ENCODE peak calls at places on chromosomes 4 and X, in seven cellular contexts. M, P, A, K, O, H and S are unnamed samples.
A peak's percentile ranks its signal among the peaks of the same experiment; 100 is the strongest.

GRCh38 chr4:121728798-121729226 is 32.0 kb upstream of the ANXA5 start:
- DNase-seq in H (peak; percentile 92), M (no peak), A (peak; percentile 86), O (no peak), P (no peak), K (no peak), S (peak; percentile 86)

GRCh38 chrX:12921886-12922599 is 15.6 kb downstream of the TLR8 start:
- DNase-seq in O (no peak), K (no peak), H (no peak), P (no peak), M (no peak), A (no peak), S (no peak)

GRCh38 chr4:112075129-112075753 is 70.0 kb upstream of the FAM241A start:
- DNase-seq in A (peak; percentile 84), K (no peak), P (no peak), M (no peak), O (no peak), H (peak; percentile 58), S (peak; percentile 81)

GRCh38 chr4:123832173-123833026 is 435.8 kb downstream of the SPRY1 start:
- DNase-seq in H (peak; percentile 100), A (peak; percentile 97), P (no peak), O (peak; percentile 66), K (no peak), M (peak; percentile 45), S (peak; percentile 83)

GRCh38 chr4:95693594-95693993 is 144.8 kb upstream of the UNC5C start:
- DNase-seq in H (peak; percentile 13), O (no peak), K (no peak), P (no peak), M (no peak), A (no peak), S (peak; percentile 58)

GRCh38 chr4:75990129-75990528 is 616 bp downstream of the SDAD1 start:
- DNase-seq in A (peak; percentile 42), M (no peak), P (no peak), O (no peak), H (peak; percentile 14), K (no peak), S (no peak)

GRCh38 chrX:14675500-14675899 is 146.2 kb downstream of the GLRA2 start:
- DNase-seq in H (no peak), M (no peak), K (no peak), A (no peak), P (no peak), O (no peak), S (no peak)

GRCh38 chr4:3106339-3107186 is 32.1 kb downstream of the HTT start:
- DNase-seq in K (peak; percentile 67), M (peak; percentile 87), O (peak; percentile 92), H (peak; percentile 84), P (peak; percentile 83), A (peak; percentile 95), S (peak; percentile 90)

GRCh38 chr4:150679767-150680088 is 97.8 kb downstream of the MAB21L2 start:
- DNase-seq in H (peak; percentile 52), M (no peak), P (no peak), O (no peak), A (peak; percentile 0), K (no peak), S (no peak)

GRCh38 chrX:135185795-135186443 is 14.7 kb upstream of the CT55 start:
- DNase-seq in H (peak; percentile 35), K (no peak), O (no peak), P (no peak), A (peak; percentile 58), M (no peak), S (peak; percentile 67)

GRCh38 chr4:83323136-83323535 is 11.5 kb downstream of the HPSE start:
- DNase-seq in P (no peak), A (no peak), K (no peak), O (no peak), H (no peak), M (no peak), S (no peak)

GRCh38 chrX:1519022-1519497 is 17.9 kb downstream of the P2RY8 start:
- DNase-seq in K (no peak), H (no peak), M (no peak), A (no peak), P (no peak), O (no peak), S (no peak)

GRCh38 chr4:8708401-8709021 is 115.9 kb downstream of the CPZ start:
- DNase-seq in P (no peak), M (no peak), A (no peak), K (no peak), H (no peak), O (no peak), S (no peak)

GRCh38 chrX:153627675-153628111 is 19.3 kb upstream of the DUSP9 start:
- DNase-seq in P (no peak), H (no peak), M (peak; percentile 41), O (no peak), K (peak; percentile 1), A (no peak), S (no peak)

GRCh38 chr4:29970626-29971025 is 749.5 kb upstream of the PCDH7 start:
- DNase-seq in H (peak; percentile 1), A (no peak), O (no peak), K (no peak), M (no peak), P (no peak), S (peak; percentile 50)

GRCh38 chr4:169117591-169118081 is 107.6 kb upstream of the CBR4 start:
- DNase-seq in P (no peak), A (peak; percentile 81), O (peak; percentile 63), K (no peak), M (no peak), H (peak; percentile 85), S (no peak)

GRCh38 chrX:34509394-34509793 is 147.7 kb downstream of the TMEM47 start:
- DNase-seq in O (no peak), P (no peak), M (no peak), H (no peak), K (no peak), A (no peak), S (no peak)

GRCh38 chrX:31962256-31962655 is 890.4 kb upstream of the FTHL17 start:
- DNase-seq in H (no peak), P (no peak), K (no peak), M (no peak), A (no peak), O (no peak), S (no peak)

GRCh38 chr4:177235026-177235425 is 74.6 kb upstream of the NEIL3 start:
- DNase-seq in H (peak; percentile 94), A (peak; percentile 78), O (no peak), M (no peak), P (no peak), K (no peak), S (no peak)

GRCh38 chr4:150004481-150004880 is 73.8 kb upstream of the DCLK2 start:
- DNase-seq in O (no peak), M (no peak), H (peak; percentile 90), A (peak; percentile 41), K (no peak), P (no peak), S (no peak)

GRCh38 chrX:134658002-134658401 is 269 bp downstream of the PLAC1 start:
- DNase-seq in P (no peak), O (no peak), A (no peak), M (no peak), K (no peak), H (no peak), S (no peak)

DNA sequence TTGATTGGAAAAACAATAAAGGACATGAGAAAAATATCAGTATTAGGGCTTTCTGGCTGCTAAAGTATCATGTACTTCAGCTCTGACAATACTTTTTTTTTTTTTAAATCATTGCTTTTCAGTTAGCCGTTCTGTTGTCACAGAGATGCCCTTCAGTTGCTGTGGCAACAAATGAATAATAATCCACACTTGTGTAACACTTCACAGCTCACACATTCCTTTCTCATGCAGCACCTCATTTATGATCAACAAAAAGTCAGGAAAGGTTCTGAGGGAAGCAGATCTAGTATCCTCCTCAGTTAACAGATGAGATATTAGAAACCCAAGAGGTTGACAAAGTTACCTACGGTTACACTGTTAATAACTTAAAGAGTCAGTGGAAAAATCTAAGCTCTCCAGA is 444.2 kb upstream of the SLIT2 start:
- DNase-seq in M (no peak), A (peak; percentile 93), P (no peak), K (no peak), H (peak; percentile 81), O (no peak), S (peak; percentile 4)
- H3K9me3 ChIP-seq in M (no peaks in the 10 kb centered on the region), A (no peaks in the 10 kb centered on the region), P (no peaks in the 10 kb centered on the region), K (no peaks in the 10 kb centered on the region), H (no peaks in the 10 kb centered on the region), O (no peaks in the 10 kb centered on the region), S (no peaks in the 10 kb centered on the region)

GRCh38 chr4:163614866-163615265 is 120.4 kb downstream of the TMA16 start:
- DNase-seq in H (no peak), O (no peak), K (no peak), A (no peak), M (no peak), P (no peak), S (no peak)

GRCh38 chr4:163612762-163613161 is 118.3 kb downstream of the TMA16 start:
- DNase-seq in K (no peak), H (no peak), A (no peak), P (no peak), O (no peak), M (no peak), S (no peak)

GRCh38 chr4:163611784-163612445 is 117.4 kb downstream of the TMA16 start:
- DNase-seq in M (no peak), A (no peak), O (no peak), P (no peak), H (no peak), K (no peak), S (no peak)

GRCh38 chr4:163611172-163611571 is 116.7 kb downstream of the TMA16 start:
- DNase-seq in K (no peak), M (no peak), H (no peak), O (no peak), P (no peak), A (no peak), S (no peak)

GRCh38 chr4:163613375-163613774 is 118.9 kb downstream of the TMA16 start:
- DNase-seq in K (no peak), M (no peak), H (no peak), P (no peak), O (peak; percentile 26), A (no peak), S (no peak)
- H3K27ac ChIP-seq in K (no peak overlapping the region), M (no peak overlapping the region), H (no peak overlapping the region), P (no peak overlapping the region), O (no peak overlapping the region), A (no peak overlapping the region), S (no peak overlapping the region)

GRCh38 chr4:14167876-14168510 is 540.5 kb upstream of the BOD1L1 start:
- DNase-seq in H (peak; percentile 23), O (no peak), M (no peak), A (peak; percentile 47), P (no peak), K (no peak), S (peak; percentile 83)
- H3K9me3 ChIP-seq in H (no peaks in the 10 kb centered on the region), O (no peaks in the 10 kb centered on the region), M (no peaks in the 10 kb centered on the region), A (no peaks in the 10 kb centered on the region), P (no peaks in the 10 kb centered on the region), K (no peaks in the 10 kb centered on the region), S (no peaks in the 10 kb centered on the region)

DNA sequence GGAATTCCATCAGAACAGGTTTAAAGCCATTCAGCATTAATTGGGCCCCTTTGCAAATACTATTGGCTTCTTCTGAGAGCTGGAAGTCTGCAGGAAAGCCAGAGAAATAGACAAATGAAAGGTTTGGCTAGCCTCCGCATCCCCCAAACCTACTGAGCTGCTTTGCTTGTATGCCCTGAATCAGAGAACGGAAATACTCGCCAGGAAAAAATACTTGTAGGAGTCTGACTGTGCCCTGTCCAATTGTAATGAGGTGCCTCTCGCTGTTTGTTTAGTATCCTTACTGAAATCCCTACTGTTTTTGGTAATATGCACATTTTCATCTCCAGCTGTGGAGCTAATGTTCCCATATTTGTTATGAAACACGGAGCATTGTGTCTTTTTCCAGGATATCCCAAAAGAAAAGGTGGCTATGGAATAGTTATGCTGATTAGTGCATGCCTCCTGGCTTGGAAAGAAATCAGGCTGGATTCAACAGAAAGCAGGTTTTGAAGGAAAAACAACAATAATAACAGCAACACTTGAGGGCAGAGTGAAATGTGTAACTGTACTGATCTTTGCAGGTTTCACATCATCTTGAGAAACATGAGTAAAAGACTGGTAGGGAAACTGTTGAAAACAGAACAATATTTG is 50.7 kb upstream of the NLGN4X start:
- DNase-seq in A (no peak), M (no peak), H (no peak), O (no peak), P (no peak), K (no peak), S (no peak)
- H3K27ac ChIP-seq in A (no peak overlapping the region), M (no peak overlapping the region), H (no peak overlapping the region), O (no peak overlapping the region), P (no peak overlapping the region), K (no peak overlapping the region), S (no peak overlapping the region)